ENCODE peak calls at places on chromosomes 6 and 20, in nine cellular contexts. F, U, Y, R, J, E, P, D and K are unnamed samples. For H3K4me1, the result is how much of the 10 kb centered on the place peaks cover.

GRCh38 chr20:51985013-51985415 is 182.7 kb upstream of the SALL4 start:
- DNase-seq in F (no peak), U (no peak), Y (no peak), R (no peak), J (peak), E (peak), P (peak), D (no peak), K (no peak)

GRCh38 chr6:20542927-20543602 is 8.8 kb downstream of the CDKAL1 start:
- DNase-seq in F (no peak), U (no peak), Y (no peak), R (no peak), J (peak), E (no peak), P (peak), D (no peak), K (no peak)

GRCh38 chr6:22113046-22113766 is 183.6 kb downstream of the PRL start:
- DNase-seq in F (no peak), U (no peak), Y (peak), R (no peak), J (peak), E (no peak), P (no peak), D (no peak), K (no peak)

GRCh38 chr20:56429496-56429895 is 17.4 kb downstream of the CASS4 start:
- DNase-seq in F (no peak), U (no peak), Y (no peak), R (no peak), J (peak), E (no peak), P (no peak), D (peak), K (no peak)

GRCh38 chr20:61127311-61128044 is 124.6 kb upstream of the CDH4 start:
- DNase-seq in F (no peak), U (no peak), Y (no peak), R (no peak), J (no peak), E (no peak), P (no peak), D (no peak), K (no peak)

GRCh38 chr6:163630575-163630974 is 216.1 kb downstream of the QKI start:
- DNase-seq in F (no peak), U (no peak), Y (no peak), R (no peak), J (no peak), E (no peak), P (no peak), D (no peak), K (no peak)

GRCh38 chr20:32638848-32639247 is 34.9 kb downstream of the C20orf203 start:
- DNase-seq in F (no peak), U (peak), Y (no peak), R (no peak), J (no peak), E (peak), P (no peak), D (no peak), K (no peak)

GRCh38 chr6:153942361-153942760 is 96.7 kb upstream of the OPRM1 start:
- DNase-seq in F (no peak), U (no peak), Y (no peak), R (no peak), J (no peak), E (no peak), P (no peak), D (no peak), K (no peak)

GRCh38 chr6:9539231-9539755 is 875.6 kb downstream of the TFAP2A start:
- DNase-seq in F (no peak), U (peak), Y (no peak), R (no peak), J (no peak), E (no peak), P (no peak), D (no peak), K (no peak)

GRCh38 chr20:34604980-34605788 is 46.7 kb downstream of the MAP1LC3A start:
- DNase-seq in F (no peak), U (no peak), Y (no peak), R (no peak), J (peak), E (no peak), P (no peak), D (no peak), K (no peak)

GRCh38 chr6:14621518-14621917 is 503.9 kb downstream of the CD83 start:
- DNase-seq in F (no peak), U (no peak), Y (no peak), R (no peak), J (no peak), E (no peak), P (no peak), D (no peak), K (no peak)

GRCh38 chr6:127515234-127515793 is 3.8 kb downstream of the MTCL3 start:
- DNase-seq in F (no peak), U (no peak), Y (no peak), R (no peak), J (no peak), E (peak), P (no peak), D (no peak), K (no peak)

GRCh38 chr6:145830612-145831011 is 16.0 kb upstream of the FBXO30 start:
- DNase-seq in F (no peak), U (no peak), Y (no peak), R (no peak), J (no peak), E (no peak), P (no peak), D (no peak), K (no peak)

GRCh38 chr20:19784511-19785172 is 26.6 kb downstream of the RIN2 start:
- DNase-seq in F (peak), U (peak), Y (peak), R (no peak), J (peak), E (peak), P (peak), D (peak), K (peak)

GRCh38 chr6:36423101-36423824 is 19.4 kb downstream of the PXT1 start:
- DNase-seq in F (peak), U (peak), Y (peak), R (no peak), J (peak), E (peak), P (peak), D (peak), K (peak)

GRCh38 chr20:37007898-37008649 is 56.6 kb upstream of the SAMHD1 start:
- DNase-seq in F (no peak), U (no peak), Y (no peak), R (no peak), J (peak), E (no peak), P (peak), D (no peak), K (no peak)

GRCh38 chr6:125008261-125008671 is 46.0 kb downstream of the RNF217 start:
- DNase-seq in F (no peak), U (no peak), Y (no peak), R (no peak), J (no peak), E (no peak), P (no peak), D (no peak), K (no peak)

GRCh38 chr6:17851720-17852161 is 135.7 kb downstream of the KIF13A start:
- DNase-seq in F (no peak), U (no peak), Y (no peak), R (no peak), J (peak), E (no peak), P (no peak), D (no peak), K (no peak)

GRCh38 chr20:582204-582603 is 27.9 kb downstream of the TCF15 start:
- DNase-seq in F (peak), U (no peak), Y (no peak), R (no peak), J (no peak), E (no peak), P (no peak), D (no peak), K (no peak)
- TF ChIP-seq CTCF in F (no peak), U (no peak), Y (no peak), R (no peak), J (no peak), E (no peak), P (no peak), D (no peak), K (no peak)

GRCh38 chr6:11211235-11211634 is 21.2 kb downstream of the NEDD9 start:
- DNase-seq in F (no peak), U (no peak), Y (no peak), R (no peak), J (peak), E (no peak), P (no peak), D (no peak), K (no peak)

GRCh38 chr6:11214438-11214837 is 18.0 kb downstream of the NEDD9 start:
- DNase-seq in F (no peak), U (no peak), Y (peak), R (no peak), J (no peak), E (no peak), P (no peak), D (no peak), K (no peak)

GRCh38 chr6:11213305-11214106 is 19.0 kb downstream of the NEDD9 start:
- DNase-seq in F (no peak), U (no peak), Y (no peak), R (no peak), J (peak), E (no peak), P (no peak), D (no peak), K (no peak)

GRCh38 chr6:11210386-11211138 is 21.9 kb downstream of the NEDD9 start:
- DNase-seq in F (no peak), U (no peak), Y (no peak), R (no peak), J (no peak), E (no peak), P (no peak), D (no peak), K (no peak)

GRCh38 chr6:11212625-11213024 is 19.8 kb downstream of the NEDD9 start:
- DNase-seq in F (no peak), U (no peak), Y (peak), R (no peak), J (peak), E (no peak), P (no peak), D (no peak), K (no peak)
- TF ChIP-seq POLR2AphosphoS5 in F (peak), U (peak), Y (no peak), R (no peak), J (no peak), E (no peak), P (no peak), D (no peak), K (no peak)

DNA sequence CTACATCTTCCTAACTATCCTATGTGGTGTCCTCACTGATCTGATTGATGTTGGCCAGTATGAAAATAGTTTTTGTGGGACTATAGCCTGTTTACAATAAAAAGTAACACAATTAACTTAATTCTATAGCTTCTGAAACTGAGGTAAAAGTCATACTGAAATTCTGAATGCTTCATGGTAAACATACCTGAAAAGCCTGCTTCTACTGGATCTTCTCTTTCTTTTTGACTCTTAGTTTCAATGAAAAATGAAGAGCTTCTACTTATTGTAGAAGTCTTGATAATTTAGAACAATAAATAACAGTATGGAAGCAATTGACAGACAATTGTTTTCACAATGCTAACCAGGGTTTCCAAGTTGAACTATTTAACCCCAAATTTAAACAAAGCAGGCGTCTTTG is 383.9 kb upstream of the MMS22L start:
- DNase-seq in F (no peak), U (no peak), Y (no peak), R (no peak), J (no peak), E (no peak), P (no peak), D (no peak), K (no peak)
- H3K4me1 ChIP-seq in F (under half), U (under half), Y (under half), R (under half), J (under half), E (under half), P (under half), D (under half), K (under half)

GRCh38 chr6:49305010-49305409 is 158.0 kb downstream of the MMUT start:
- DNase-seq in F (no peak), U (no peak), Y (no peak), R (no peak), J (peak), E (no peak), P (no peak), D (no peak), K (no peak)

GRCh38 chr6:49300911-49301310 is 162.1 kb downstream of the MMUT start:
- DNase-seq in F (no peak), U (no peak), Y (no peak), R (no peak), J (no peak), E (no peak), P (no peak), D (no peak), K (no peak)

DNA sequence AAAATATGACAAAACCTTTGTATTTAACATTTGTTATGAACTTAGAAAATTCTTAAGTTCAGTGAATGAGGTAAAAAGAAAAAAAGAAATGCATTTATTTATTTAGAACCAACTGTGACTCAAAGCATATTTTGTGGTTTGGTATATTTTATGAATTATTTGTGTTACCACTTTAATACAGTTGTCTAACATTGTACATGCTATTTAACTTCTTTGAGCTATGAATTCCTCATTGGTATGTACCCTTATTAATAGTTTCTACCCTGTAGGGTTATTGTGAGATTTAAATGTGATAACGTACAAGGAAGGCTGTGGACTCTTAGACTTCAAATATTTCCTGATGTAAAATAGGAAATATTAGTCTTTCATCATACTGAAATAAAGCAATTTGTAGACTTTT is 162.6 kb downstream of the MMUT start:
- DNase-seq in F (no peak), U (no peak), Y (no peak), R (no peak), J (no peak), E (no peak), P (no peak), D (no peak), K (no peak)
- TF ChIP-seq CTCF in F (no peak), U (no peak), Y (no peak), R (no peak), J (no peak), E (no peak), P (no peak), D (no peak), K (no peak)

GRCh38 chr6:403659-404655 is 12.4 kb downstream of the IRF4 start:
- DNase-seq in F (no peak), U (no peak), Y (no peak), R (no peak), J (no peak), E (no peak), P (no peak), D (no peak), K (peak)
- TF ChIP-seq POLR2AphosphoS5 in F (no peak), U (no peak), Y (no peak), R (no peak), J (no peak), E (no peak), P (no peak), D (no peak), K (no peak)

DNA sequence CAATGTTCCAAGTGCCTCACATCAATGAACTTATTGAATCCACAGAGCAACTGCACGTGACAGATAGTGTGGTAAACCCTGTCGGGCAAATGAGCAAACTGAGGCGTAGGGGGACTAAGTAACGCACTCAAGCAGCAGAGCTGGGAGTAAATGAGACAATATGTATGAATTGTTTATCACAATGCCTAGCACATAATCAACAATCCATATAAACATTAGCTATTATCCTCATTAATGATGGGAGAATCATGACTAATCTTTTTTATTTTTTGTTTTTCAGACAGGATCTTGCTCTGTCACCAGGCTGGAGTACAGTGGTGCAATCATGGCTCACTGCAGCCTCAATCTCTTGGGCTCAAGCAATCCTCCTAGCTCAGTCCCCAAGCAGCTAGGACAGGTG is 43.9 kb upstream of the B4GALT5 start:
- DNase-seq in F (no peak), U (no peak), Y (no peak), R (no peak), J (no peak), E (no peak), P (no peak), D (no peak), K (no peak)
- H3K4me1 ChIP-seq in F (under half), U (under half), Y (under half), R (under half), J (under half), E (under half), P (under half), D (under half), K (under half)